ENCODE peak calls at places on chromosomes 2 and 18, in four cellular contexts. W is H1, P is mesenchymal stem cell, U is trophoblast cell. A is an unnamed sample. For H3K4me1, the result is how much of the 10 kb centered on the place peaks cover.

GRCh38 chr2:165892541-165892940 is 61.0 kb downstream of the TTC21B start:
- DNase-seq in P (no peak), U (peak), W (no peak), A (no peak)

GRCh38 chr2:97935719-97936161 is 60.0 kb downstream of the TMEM131 start:
- DNase-seq in P (peak), U (peak), W (no peak), A (peak)

GRCh38 chr2:221530653-221531037 is 41.5 kb downstream of the EPHA4 start:
- DNase-seq in U (no peak), P (no peak), W (no peak), A (no peak)

GRCh38 chr2:134764164-134764563 is 45.4 kb upstream of the TMEM163 start:
- DNase-seq in P (peak), U (no peak), W (no peak), A (no peak)

GRCh38 chr18:57084331-57085298 is 62.3 kb upstream of the BOD1L2 start:
- DNase-seq in P (no peak), U (no peak), W (no peak), A (no peak)

GRCh38 chr2:150020221-150020620 is 432.6 kb upstream of the MMADHC start:
- DNase-seq in W (no peak), P (no peak), U (no peak), A (no peak)

GRCh38 chr2:168920504-168921157 is 19.5 kb downstream of the G6PC2 start:
- DNase-seq in U (peak), W (no peak), P (peak), A (peak)

GRCh38 chr2:30368258-30368657 is 78.8 kb upstream of the LCLAT1 start:
- DNase-seq in W (no peak), P (peak), U (no peak), A (no peak)

GRCh38 chr2:36290306-36290705 is 65.3 kb upstream of the CRIM1 start:
- DNase-seq in W (no peak), P (peak), U (no peak), A (no peak)

GRCh38 chr18:52452427-52452826 is 112.4 kb downstream of the DCC start:
- DNase-seq in P (no peak), U (no peak), W (no peak), A (no peak)

GRCh38 chr2:101364878-101365277 is 22.4 kb downstream of the CREG2 start:
- DNase-seq in W (no peak), P (no peak), U (no peak), A (no peak)

GRCh38 chr18:49933530-49933929 is 120.2 kb upstream of the ACAA2 start:
- DNase-seq in W (no peak), U (no peak), P (peak), A (no peak)

GRCh38 chr2:240759454-240759853 is 60.6 kb downstream of the KIF1A start:
- DNase-seq in P (no peak), U (no peak), W (no peak), A (no peak)

GRCh38 chr2:120109186-120110061 is 96.5 kb downstream of the EPB41L5 start:
- DNase-seq in U (peak), P (peak), W (no peak), A (no peak)

DNA sequence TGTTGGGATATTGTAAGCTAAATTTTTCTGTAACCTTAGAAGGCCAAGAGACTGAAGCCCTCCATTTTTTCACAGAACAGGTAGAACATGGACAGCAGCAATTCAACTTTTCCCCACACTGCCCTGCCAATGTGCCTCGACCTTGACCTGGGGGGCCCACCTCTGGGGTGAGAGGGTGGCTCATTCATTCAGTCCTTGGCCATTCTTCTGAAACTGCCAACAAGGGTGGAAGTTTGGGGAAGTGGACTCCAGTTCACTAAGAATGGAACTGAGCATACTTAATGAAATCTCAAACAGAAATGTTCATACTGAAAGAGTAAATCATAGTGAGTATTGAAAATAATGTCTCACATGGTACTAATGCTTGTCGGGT is 1.1 kb downstream of the EEF1B2 start:
- DNase-seq in P (no peak), U (no peak), W (no peak), A (no peak)
- H3K4me1 ChIP-seq in P (under half), U (under half), W (under half), A (under half)

DNA sequence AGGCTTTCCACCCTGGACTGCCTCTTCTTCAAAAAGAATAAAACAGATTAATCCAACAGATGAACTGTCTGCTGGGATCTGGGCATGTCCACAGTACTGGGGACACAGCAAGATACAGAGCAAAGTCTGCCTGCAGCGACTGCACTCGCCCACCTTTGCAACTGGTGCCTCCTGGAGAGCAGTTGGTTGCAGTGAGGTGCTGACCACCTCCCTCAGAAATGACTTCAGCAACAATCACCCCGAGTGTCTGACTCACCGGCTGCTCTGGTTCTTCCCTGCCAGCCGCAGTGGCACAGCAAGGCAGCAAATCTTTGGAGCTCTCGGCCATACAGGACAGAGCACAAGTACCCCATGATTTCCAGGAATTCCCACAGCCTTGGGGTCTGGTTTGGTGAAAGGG is 179.7 kb downstream of the ANAPC1 start:
- DNase-seq in W (no peak), U (peak), P (peak), A (no peak)
- H2BK12ac ChIP-seq in W (peak), U (no peak), P (no peak), A (peak)

DNA sequence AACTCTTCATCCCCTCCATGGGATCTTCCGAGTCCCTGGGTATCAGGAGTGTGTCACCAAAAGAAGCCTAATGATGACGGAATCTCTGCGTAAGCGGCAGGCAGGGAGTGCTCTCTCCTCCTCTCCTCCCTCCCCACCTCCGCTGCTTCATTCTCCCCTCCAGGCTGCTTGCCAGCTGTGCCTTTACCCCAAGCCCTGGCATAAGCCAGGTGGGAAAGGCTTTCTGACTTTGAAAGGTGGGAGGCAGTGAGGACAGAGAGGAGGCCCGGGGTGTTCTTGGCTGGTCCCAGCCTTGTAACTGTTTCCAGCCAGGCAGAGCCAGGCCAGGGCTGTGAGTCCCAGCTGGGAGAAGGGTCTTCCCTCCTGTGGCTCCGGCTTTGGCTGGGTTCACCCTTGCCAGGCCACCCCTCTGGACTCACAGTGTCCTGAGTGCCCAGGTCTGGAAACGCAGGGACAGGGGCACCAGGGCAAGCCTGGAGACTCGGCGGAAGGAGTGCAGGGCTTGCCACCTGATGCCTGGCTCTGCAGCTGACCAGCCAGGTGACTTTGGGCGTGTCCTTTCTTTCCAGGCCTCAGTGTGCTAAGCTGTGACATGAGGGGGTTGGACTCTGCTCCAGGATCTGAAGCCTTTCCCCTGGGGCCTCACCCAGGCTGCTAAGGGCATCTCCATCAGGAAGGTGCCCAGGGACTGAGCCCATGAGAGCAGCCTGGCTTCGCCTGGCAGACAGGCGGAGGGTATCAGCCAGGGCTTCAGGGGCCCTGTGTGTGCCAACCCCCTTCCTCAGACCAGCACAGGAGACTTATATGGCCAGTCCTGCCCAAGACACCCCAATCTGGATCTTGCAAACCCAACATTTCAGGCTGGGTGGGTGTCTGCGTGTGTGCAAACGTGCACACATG is 32.7 kb upstream of the HPCAL1 start:
- DNase-seq in W (no peak), U (no peak), P (no peak), A (no peak)
- H3K4me3 ChIP-seq in W (no peak), U (no peak), P (no peak), A (no peak)

GRCh38 chr2:11752906-11753305 is 6.5 kb downstream of the LPIN1 start:
- DNase-seq in U (no peak), P (no peak), W (no peak), A (no peak)
- H3K4me1 ChIP-seq in U (under half), P (under half), W (under half), A (under half)

DNA sequence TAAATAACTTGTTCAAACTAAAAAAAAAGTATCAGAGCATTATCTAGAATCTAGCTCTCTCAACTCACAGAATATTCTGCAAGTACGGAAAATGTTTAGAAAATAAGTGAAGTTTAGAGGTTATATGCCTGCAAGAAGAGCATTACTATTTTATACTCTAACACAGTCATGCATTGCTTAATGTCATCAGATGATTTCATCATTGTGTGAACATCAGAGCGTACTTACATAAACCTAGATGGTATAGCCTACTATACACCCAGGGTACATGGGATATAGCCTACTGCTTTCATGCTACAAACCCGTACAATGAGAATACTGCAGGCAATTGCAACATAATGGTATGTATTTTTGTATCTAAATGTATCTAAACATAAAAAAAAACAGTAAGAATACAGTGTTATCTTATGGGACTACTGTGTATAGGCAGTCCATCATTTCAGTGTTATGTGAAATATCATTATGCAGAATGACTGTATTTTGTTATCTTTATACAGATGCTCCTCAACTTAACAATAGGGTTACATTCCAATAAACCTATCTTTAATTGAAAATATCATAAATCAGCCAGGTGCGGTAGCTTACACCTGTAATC is 6.0 kb downstream of the NCKAP1 start:
- DNase-seq in W (no peak), U (peak), P (peak), A (no peak)
- H2BK12ac ChIP-seq in W (no peak), U (no peak), P (no peak), A (no peak)

GRCh38 chr2:179141206-179141605 is 91.3 kb upstream of the CCDC141 start:
- DNase-seq in P (no peak), W (no peak), U (peak), A (no peak)
- H3K4me3 ChIP-seq in P (no peak), W (no peak), U (no peak), A (no peak)

GRCh38 chr18:11996190-11996754 is 15.0 kb downstream of the IMPA2 start:
- DNase-seq in W (no peak), U (no peak), P (no peak), A (no peak)

GRCh38 chr18:11994346-11994707 is 13.0 kb downstream of the IMPA2 start:
- DNase-seq in U (peak), P (peak), W (no peak), A (no peak)

GRCh38 chr18:11993264-11993916 is 12.1 kb downstream of the IMPA2 start:
- DNase-seq in P (no peak), U (no peak), W (no peak), A (no peak)

GRCh38 chr18:11995445-11996189 is 14.3 kb downstream of the IMPA2 start:
- DNase-seq in U (peak), W (peak), P (peak), A (peak)

DNA sequence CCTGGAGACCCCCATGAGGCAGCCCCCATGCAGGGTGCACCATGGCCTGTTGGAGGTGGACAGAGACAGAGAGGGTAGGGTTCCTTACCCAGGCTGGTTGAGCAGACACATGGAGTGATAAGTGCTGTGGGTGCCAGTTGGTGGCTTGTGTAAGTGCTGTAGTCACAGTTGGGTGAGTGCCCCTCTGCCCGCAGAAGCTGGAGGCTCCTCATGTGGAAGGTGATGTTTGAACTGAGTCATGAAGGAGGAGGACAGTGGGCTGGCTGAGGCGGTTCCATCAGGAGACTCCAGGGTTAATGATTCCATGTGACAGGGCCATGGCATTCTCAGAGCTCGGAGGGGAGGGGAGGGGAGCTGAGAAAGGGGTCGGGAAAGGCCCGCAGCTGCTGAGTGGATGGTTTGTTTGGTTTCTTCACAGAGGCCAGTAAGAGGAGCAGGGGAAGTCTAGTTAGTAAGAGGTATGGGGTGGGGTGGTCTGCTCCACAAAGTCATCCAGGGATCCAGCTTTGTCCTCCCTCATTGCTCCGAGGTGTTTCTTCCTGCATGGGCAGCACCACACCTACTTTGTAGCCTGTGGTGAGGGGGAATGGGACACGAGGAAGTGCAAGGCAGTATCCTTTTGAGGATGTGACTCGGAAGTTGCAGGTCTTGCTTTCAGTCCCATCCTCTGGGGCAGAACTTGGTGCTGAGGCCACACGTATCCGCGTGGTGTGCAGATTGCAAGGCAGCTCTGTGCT is 13.6 kb downstream of the IMPA2 start:
- DNase-seq in P (peak), W (peak), U (peak), A (no peak)
- H3K4me1 ChIP-seq in P (half or more), W (under half), U (under half), A (under half)

GRCh38 chr2:178413472-178414265 is 37.3 kb downstream of the PRKRA start:
- DNase-seq in P (peak), U (peak), W (peak), A (peak)
- H2BK12ac ChIP-seq in P (no peak), U (no peak), W (no peak), A (no peak)

DNA sequence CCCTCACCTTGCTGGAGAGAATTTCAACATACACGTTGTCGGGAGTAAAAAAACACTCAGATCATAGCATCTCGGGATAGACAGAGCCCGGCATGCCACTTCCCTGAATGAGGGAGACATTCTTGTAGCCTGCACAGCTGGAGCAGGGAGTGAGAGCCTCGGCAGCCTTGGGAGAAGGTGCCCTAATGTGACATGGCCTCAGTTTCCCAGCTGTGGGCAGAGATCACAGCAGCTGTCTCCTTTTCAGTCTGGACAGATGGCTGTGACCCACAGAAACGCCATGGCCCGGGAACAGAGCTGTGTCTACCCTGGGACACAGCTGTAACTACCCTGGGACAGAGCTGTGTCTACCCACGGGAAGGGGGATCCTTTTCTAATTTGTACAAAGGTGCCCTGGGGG is 55.9 kb downstream of the HS1BP3 start:
- DNase-seq in P (no peak), W (no peak), U (peak), A (no peak)
- H3K4me3 ChIP-seq in P (no peak), W (no peak), U (no peak), A (no peak)

GRCh38 chr18:7902399-7902839 is 335.3 kb downstream of the PTPRM start:
- DNase-seq in U (peak), P (peak), W (no peak), A (no peak)
- H3K4me1 ChIP-seq in U (under half), P (under half), W (under half), A (under half)

A was measured in neuronal stem cell.